ENCODE peak calls at places on chromosomes 7 and 10, in six cellular contexts. B is CD4-positive, CD25-positive, alpha-beta regulatory T cell; L is GM23338; C is stomach; R is right lobe of liver; A is fibroblast of lung. I is an unnamed sample.

GRCh38 chr10:30495687-30496086 is 61.7 kb downstream of the MAP3K8 start:
- DNase-seq in B (no peak), L (no peak), C (no peak), R (no peak), A (no peak), I (no peak)

GRCh38 chr7:46133741-46134140 is 212.7 kb upstream of the IGFBP3 start:
- DNase-seq in B (no peak), L (no peak), C (no peak), R (no peak), A (no peak), I (no peak)

GRCh38 chr7:37311282-37311868 is 137.3 kb downstream of the ELMO1 start:
- DNase-seq in B (peak), L (no peak), C (no peak), R (no peak), A (peak), I (peak)

GRCh38 chr10:34854147-34854601 is 39.1 kb upstream of the PARD3 start:
- DNase-seq in B (no peak), L (no peak), C (no peak), R (no peak), A (peak), I (no peak)

GRCh38 chr7:110418651-110419270 is 672.2 kb upstream of the LRRN3 start:
- DNase-seq in B (no peak), L (peak), C (no peak), R (no peak), A (no peak), I (no peak)

GRCh38 chr7:9822458-9823290 is 1151.0 kb upstream of the PHF14 start:
- DNase-seq in B (no peak), L (no peak), C (no peak), R (peak), A (no peak), I (no peak)

GRCh38 chr7:25726180-25726579 is 425.8 kb upstream of the NFE2L3 start:
- DNase-seq in B (no peak), L (peak), C (no peak), R (no peak), A (no peak), I (no peak)

GRCh38 chr7:36303202-36304098 is 86.2 kb upstream of the ANLN start:
- DNase-seq in B (no peak), L (no peak), C (peak), R (peak), A (peak), I (no peak)

GRCh38 chr10:76922666-76923065 is 714.9 kb downstream of the KCNMA1 start:
- DNase-seq in B (no peak), L (no peak), C (no peak), R (no peak), A (no peak), I (no peak)

GRCh38 chr7:46814516-46815250 is 767.2 kb downstream of the TNS3 start:
- DNase-seq in B (no peak), L (no peak), C (no peak), R (no peak), A (no peak), I (no peak)

GRCh38 chr7:12715372-12716133 is 28.1 kb downstream of the ARL4A start:
- DNase-seq in B (peak), L (peak), C (peak), R (no peak), A (peak), I (no peak)

GRCh38 chr10:99595236-99595635 is 25.0 kb downstream of the SLC25A28 start:
- DNase-seq in B (no peak), L (no peak), C (no peak), R (no peak), A (no peak), I (no peak)

GRCh38 chr7:232571-233455 is 40.4 kb downstream of the FAM20C start:
- DNase-seq in B (no peak), L (no peak), C (no peak), R (no peak), A (peak), I (no peak)

GRCh38 chr10:46052791-46053375 is 6.8 kb upstream of the MSMB start:
- DNase-seq in B (no peak), L (no peak), C (no peak), R (no peak), A (no peak), I (no peak)
- H3K27ac ChIP-seq in B (no peak), L (no peak), C (peak), R (no peak), A (no peak), I (no peak)

GRCh38 chr10:13529714-13529973 is 830 bp upstream of the BEND7 start:
- DNase-seq in B (no peak), L (peak), C (no peak), R (no peak), A (no peak), I (no peak)

GRCh38 chr10:13528875-13529713 is at the start of gene BEND7:
- DNase-seq in B (no peak), L (peak), C (peak), R (peak), A (no peak), I (no peak)

GRCh38 chr10:13526952-13527863 is 1.6 kb downstream of the BEND7 start:
- DNase-seq in B (no peak), L (peak), C (no peak), R (no peak), A (peak), I (no peak)

GRCh38 chr10:13527864-13528137 is 1.0 kb downstream of the BEND7 start:
- DNase-seq in B (no peak), L (no peak), C (no peak), R (no peak), A (no peak), I (no peak)

GRCh38 chr10:13528138-13528874 is 508 bp downstream of the BEND7 start:
- DNase-seq in B (no peak), L (peak), C (peak), R (peak), A (no peak), I (no peak)
- H3K27ac ChIP-seq in B (no peak), L (no peak), C (peak), R (peak), A (no peak), I (no peak)

GRCh38 chr7:54813398-54813797 is 54.4 kb upstream of the SEC61G start:
- DNase-seq in B (no peak), L (no peak), C (no peak), R (no peak), A (no peak), I (no peak)
- H3K27ac ChIP-seq in B (no peak), L (no peak), C (no peak), R (no peak), A (no peak), I (no peak)

DNA sequence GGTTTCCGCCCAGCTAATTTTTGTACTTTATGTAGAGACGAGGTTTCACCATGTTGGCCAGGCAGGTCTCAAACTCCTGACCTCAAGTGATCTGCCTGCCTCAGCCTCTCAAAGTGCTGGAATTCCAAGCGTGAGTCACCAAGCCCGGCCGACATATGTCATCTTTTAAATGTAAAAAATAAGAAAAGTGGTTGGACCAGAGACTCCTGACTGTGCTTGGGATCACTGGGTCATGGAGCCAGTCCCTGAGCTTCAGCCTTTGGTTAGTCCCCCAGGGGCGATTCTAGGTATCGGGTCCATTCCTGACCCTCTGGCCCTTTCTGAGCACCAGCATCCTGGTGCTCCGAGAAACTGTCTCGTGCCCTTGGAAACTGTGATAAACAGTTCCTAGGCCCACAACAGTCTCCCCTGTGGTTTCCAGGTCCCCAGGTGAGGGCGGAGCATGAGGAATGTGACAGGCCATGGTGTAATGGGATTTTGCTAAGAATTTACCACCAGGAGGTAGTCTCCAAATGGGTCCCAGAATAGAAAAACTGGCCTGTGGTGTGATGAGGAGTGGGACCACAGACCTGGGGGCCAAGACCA is 32.8 kb downstream of the UBTD1 start:
- DNase-seq in B (no peak), L (peak), C (no peak), R (no peak), A (peak), I (no peak)
- H3K27ac ChIP-seq in B (no peak), L (no peak), C (no peak), R (no peak), A (peak), I (no peak)

DNA sequence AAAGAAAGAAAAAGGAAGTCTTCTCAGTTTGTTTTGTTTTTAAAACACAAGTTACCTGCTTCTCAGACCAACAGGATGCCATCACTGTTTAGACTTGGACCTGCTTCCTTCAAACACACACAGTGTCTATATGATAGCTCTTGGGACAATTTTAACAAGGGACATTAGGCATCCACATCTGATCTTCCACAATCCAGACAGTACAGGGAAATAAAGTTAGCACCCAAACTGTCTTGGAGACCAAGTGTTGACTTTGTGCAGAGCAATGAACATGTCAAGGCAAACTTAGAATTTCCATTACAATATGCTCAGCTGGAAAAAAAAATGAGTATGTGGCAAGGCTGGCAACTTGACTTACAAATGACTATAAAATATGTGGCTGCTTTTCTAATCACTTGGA is 80.9 kb downstream of the SGMS1 start:
- DNase-seq in B (peak), L (no peak), C (no peak), R (no peak), A (no peak), I (no peak)
- H3K27ac ChIP-seq in B (no peak), L (no peak), C (no peak), R (no peak), A (no peak), I (no peak)

DNA sequence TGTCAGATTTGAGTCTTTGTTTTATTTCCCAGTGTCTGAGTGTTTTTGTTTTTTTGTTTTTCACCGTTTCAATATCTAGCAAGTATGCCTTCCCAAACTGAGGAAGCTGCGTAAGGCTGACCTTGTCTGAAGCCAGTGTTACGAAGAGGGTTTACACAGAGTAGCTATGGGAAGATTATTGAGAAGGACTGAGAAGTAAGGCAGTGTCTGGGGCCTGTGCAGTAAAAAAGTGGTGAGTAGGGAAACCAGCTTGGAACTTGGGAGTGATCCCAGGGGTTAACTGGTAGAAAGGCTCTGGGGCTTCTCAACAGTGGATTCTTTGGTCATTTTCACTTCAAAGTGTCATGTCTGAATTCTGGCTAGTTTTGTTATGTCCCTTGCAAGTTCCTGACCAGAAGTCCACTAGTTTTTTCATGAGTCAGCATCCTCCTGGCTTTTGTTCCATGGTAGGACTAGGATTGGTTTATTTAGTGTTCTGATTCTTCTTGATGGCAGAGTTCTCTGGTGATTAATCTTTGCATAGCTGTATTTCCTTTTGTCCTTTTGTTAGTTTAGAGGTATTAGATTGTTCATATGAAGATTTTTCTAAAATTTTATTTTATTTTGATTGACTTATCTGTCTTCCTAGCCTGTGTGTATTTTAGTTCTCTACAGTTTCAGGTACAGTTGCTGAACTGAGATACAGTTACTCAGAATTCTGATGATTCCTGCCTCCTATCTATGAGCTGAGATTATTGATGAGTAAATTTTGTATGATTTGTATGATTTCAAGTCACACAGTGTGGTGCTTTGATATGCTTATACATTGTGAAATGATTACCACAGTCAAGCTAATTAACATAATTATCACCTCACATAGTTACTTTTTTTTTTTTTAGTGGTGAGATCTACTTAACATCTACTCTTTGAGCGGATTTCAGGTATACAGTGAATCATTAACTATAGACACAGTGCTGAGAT is 19.0 kb downstream of the GARS1 start:
- DNase-seq in B (no peak), L (no peak), C (no peak), R (no peak), A (no peak), I (no peak)
- H3K27ac ChIP-seq in B (no peak), L (peak), C (no peak), R (no peak), A (no peak), I (no peak)

DNA sequence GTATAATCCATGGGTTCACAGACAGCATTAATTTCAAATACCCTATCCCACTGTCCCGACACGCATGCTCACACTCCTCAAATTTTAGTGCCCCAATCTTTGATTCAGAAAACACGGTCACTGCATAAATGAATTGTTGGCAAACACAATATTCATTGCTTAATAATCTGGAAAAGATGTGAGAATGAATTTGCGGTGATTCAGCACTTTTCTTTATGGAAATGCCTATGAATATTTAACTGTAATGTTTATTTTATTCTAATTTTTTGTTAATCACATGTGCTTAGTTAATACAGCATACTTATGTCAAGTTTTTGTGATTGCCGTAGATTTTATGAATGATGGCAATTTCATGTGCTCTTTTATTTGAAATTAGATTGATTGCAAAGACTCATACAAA is 35.0 kb downstream of the MACROH2A2 start:
- DNase-seq in B (no peak), L (no peak), C (no peak), R (no peak), A (peak), I (no peak)
- H3K27ac ChIP-seq in B (no peak), L (no peak), C (no peak), R (no peak), A (no peak), I (no peak)

GRCh38 chr7:2255145-2256139 is 13.4 kb downstream of the NUDT1 start:
- DNase-seq in B (no peak), L (no peak), C (no peak), R (peak), A (no peak), I (no peak)

GRCh38 chr7:2257046-2257551 is 15.1 kb downstream of the NUDT1 start:
- DNase-seq in B (no peak), L (no peak), C (no peak), R (peak), A (no peak), I (no peak)

GRCh38 chr7:2257651-2258050 is 15.6 kb downstream of the NUDT1 start:
- DNase-seq in B (no peak), L (no peak), C (no peak), R (no peak), A (no peak), I (no peak)

GRCh38 chr7:2254429-2255144 is 12.6 kb downstream of the NUDT1 start:
- DNase-seq in B (no peak), L (no peak), C (no peak), R (peak), A (no peak), I (no peak)

GRCh38 chr7:2256306-2257045 is 14.4 kb downstream of the NUDT1 start:
- DNase-seq in B (no peak), L (no peak), C (no peak), R (no peak), A (no peak), I (no peak)
- H3K27ac ChIP-seq in B (no peak), L (peak), C (no peak), R (no peak), A (no peak), I (no peak)

DNA sequence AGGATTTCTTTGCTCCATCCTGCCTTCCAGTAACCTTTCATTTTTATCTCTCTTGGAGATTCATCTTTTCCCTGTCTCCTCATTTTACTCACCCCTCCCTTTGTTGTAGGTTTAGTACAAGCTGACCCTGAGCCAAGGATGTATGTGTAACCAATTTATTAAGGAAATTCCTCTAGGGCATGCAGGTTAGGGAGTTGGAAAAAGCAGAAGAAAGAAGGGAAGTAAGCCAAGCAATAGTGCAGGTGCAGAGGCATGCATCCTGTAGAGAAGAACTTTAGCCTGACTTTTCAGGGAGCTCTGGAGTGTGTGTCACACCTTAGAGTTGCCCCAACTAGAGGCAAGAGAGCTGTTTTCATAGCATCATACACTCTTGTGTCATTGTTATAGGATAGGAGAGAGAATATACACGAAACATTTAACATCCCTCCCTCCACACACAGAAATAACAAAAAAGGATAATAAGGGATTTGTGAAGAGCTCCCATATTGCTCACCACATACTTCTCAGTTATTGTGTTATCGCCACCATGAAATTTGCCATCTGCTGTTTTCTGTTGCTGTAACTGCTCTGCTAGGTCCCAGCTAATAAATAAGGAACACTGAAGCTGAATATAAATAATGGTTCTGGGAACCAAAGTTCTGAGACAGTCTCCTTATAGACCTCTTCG is 21.8 kb upstream of the SEMA3C start:
- DNase-seq in B (no peak), L (no peak), C (no peak), R (no peak), A (peak), I (no peak)
- H3K27ac ChIP-seq in B (no peak), L (no peak), C (peak), R (no peak), A (peak), I (no peak)

GRCh38 chr10:124083740-124084397 is 9.5 kb downstream of the CHST15 start:
- DNase-seq in B (no peak), L (no peak), C (no peak), R (no peak), A (no peak), I (no peak)

GRCh38 chr10:124085680-124086079 is 7.7 kb downstream of the CHST15 start:
- DNase-seq in B (no peak), L (no peak), C (no peak), R (no peak), A (no peak), I (no peak)

GRCh38 chr10:124086097-124086710 is 7.2 kb downstream of the CHST15 start:
- DNase-seq in B (no peak), L (no peak), C (no peak), R (no peak), A (no peak), I (no peak)

GRCh38 chr10:124083047-124083739 is 10.2 kb downstream of the CHST15 start:
- DNase-seq in B (no peak), L (no peak), C (no peak), R (no peak), A (no peak), I (no peak)

GRCh38 chr10:124084693-124085092 is 8.7 kb downstream of the CHST15 start:
- DNase-seq in B (no peak), L (no peak), C (no peak), R (no peak), A (no peak), I (no peak)
- H3K27ac ChIP-seq in B (no peak), L (no peak), C (peak), R (no peak), A (no peak), I (no peak)